ENCODE peak calls at places on chromosomes 7 and 10, in six cellular contexts. E, W, C, X, Z and F are unnamed samples.

GRCh38 chr10:70626056-70626455 is 23.5 kb upstream of the PRF1 start:
- DNase-seq in X (no peak), C (no peak), Z (no peak), E (no peak), W (no peak), F (no peak)

GRCh38 chr10:119221666-119222065 is 14.3 kb downstream of the GRK5 start:
- DNase-seq in C (no peak), X (no peak), E (no peak), W (no peak), Z (no peak), F (no peak)

GRCh38 chr10:47413531-47414226 is 29.6 kb upstream of the ZNF488 start:
- DNase-seq in C (no peak), Z (no peak), X (no peak), E (no peak), W (no peak), F (no peak)

GRCh38 chr7:80439894-80440811 is 71.7 kb downstream of the GNAT3 start:
- DNase-seq in W (peak; percentile 84), E (peak; percentile 84), X (no peak), Z (peak; percentile 83), C (peak; percentile 72), F (peak; percentile 7)

GRCh38 chr7:4699897-4700296 is 17.8 kb downstream of the FOXK1 start:
- DNase-seq in C (no peak), Z (no peak), E (no peak), X (no peak), W (no peak), F (no peak)

GRCh38 chr7:44068054-44068453 is 2.7 kb upstream of the PGAM2 start:
- DNase-seq in Z (no peak), E (peak; percentile 36), C (no peak), W (no peak), X (no peak), F (no peak)

GRCh38 chr10:4686644-4686996 is 139.4 kb upstream of the AKR1E2 start:
- DNase-seq in C (peak; percentile 86), E (peak; percentile 53), X (no peak), W (peak; percentile 65), Z (peak; percentile 68), F (no peak)

GRCh38 chr7:37973915-37974314 is 53.5 kb downstream of the EPDR1 start:
- DNase-seq in C (no peak), X (no peak), Z (no peak), W (no peak), E (no peak), F (no peak)

GRCh38 chr7:66804001-66804400 is 63.5 kb downstream of the RABGEF1 start:
- DNase-seq in C (peak; percentile 17), Z (peak; percentile 11), X (no peak), W (no peak), E (no peak), F (no peak)

GRCh38 chr10:48945441-48946143 is 6.0 kb upstream of the LRRC18 start:
- DNase-seq in W (no peak), X (no peak), C (no peak), E (no peak), Z (no peak), F (no peak)

GRCh38 chr10:91709394-91709798 is 76.5 kb upstream of the PPP1R3C start:
- DNase-seq in Z (peak; percentile 41), X (no peak), C (peak; percentile 60), W (no peak), E (peak; percentile 77), F (no peak)

GRCh38 chr7:126791306-126791705 is 461.4 kb downstream of the GRM8 start:
- DNase-seq in Z (peak; percentile 12), C (peak; percentile 20), E (no peak), X (no peak), W (no peak), F (peak; percentile 56)

GRCh38 chr7:95205821-95206220 is 118.5 kb downstream of the PON1 start:
- DNase-seq in Z (peak; percentile 80), W (peak; percentile 75), X (no peak), E (peak; percentile 71), C (peak; percentile 77), F (no peak)

GRCh38 chr7:101865031-101865824 is 47.8 kb downstream of the CUX1 start:
- DNase-seq in W (no peak), E (no peak), X (no peak), C (peak; percentile 68), Z (no peak), F (no peak)

GRCh38 chr10:22017283-22018020 is 13.9 kb upstream of the DNAJC1 start:
- DNase-seq in E (no peak), X (no peak), W (no peak), C (peak; percentile 29), Z (peak; percentile 29), F (no peak)

GRCh38 chr7:128104109-128104742 is 73.0 kb upstream of the LRRC4 start:
- DNase-seq in X (peak; percentile 25), C (peak; percentile 36), W (peak; percentile 21), E (peak; percentile 48), Z (peak; percentile 30), F (no peak)

GRCh38 chr7:6576024-6576866 is 1.0 kb upstream of the ZDHHC4 start:
- DNase-seq in Z (no peak), E (no peak), W (no peak), C (no peak), X (no peak), F (no peak)
- H3K4me3 ChIP-seq in Z (peak overlapping the region; percentile 67), E (peak overlapping the region; percentile 76), W (peak overlapping the region; percentile 75), C (no peak overlapping the region), X (peak overlapping the region; percentile 78), F (peak overlapping the region; percentile 86)

DNA sequence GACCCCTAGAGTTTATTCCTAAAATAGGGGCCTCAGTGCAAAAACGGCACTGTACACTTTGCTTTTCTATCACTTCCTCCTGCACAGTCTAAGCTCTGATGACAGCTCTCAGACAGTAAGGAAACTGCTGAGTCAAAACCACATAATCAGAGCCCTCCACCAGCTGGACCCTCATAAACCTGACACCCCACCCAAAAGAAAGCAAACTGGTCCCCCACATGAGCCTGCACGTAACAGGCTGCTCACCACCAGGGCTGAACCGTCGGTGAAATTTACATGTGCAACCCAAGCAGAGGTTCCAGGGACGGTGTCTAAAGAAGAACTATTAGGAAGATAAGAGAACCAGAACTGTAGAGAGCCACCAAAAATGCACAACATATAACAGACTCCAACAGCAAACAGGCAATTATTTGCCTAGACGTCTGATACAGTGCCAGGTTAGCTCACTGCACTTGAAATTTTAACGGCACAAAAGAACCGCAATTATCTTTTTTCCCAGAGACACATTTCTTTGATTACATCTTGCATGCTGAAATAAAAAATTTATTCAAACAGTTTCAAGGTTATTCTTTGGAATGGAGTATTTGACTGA is 19.6 kb downstream of the SGMS1 start:
- DNase-seq in X (no peak), Z (peak; percentile 78), W (no peak), E (peak; percentile 34), C (no peak), F (no peak)
- H3K4me3 ChIP-seq in X (peak overlapping the region; percentile 11), Z (peak overlapping the region; percentile 46), W (no peak overlapping the region), E (no peak overlapping the region), C (no peak overlapping the region), F (peak overlapping the region; percentile 3)

DNA sequence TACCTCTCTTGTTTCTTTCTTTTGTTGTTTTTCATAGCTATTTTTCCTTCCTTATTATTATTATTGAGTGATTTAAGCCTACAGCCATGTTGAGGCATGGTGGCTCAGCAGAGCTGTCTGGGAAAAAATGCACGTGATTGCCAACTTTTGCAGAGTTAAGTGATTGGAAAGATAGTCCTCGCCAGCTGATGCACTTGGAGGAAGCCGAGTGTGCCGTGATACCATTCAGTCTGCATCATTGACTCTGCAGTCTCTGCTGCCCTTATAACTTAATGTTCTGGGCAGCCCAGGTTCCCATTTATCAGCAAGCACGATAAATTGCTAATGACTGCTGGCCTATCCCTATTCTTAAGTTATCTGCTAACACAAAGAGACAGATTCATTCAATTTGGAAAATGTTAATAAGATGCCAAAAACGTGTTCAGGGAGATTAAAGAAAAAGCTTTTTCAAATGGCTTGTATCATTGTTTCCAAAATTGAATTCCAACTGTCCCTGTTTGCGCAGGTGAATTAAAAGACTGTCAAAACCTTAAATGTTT is 232.9 kb upstream of the NPY start:
- DNase-seq in W (no peak), E (no peak), X (no peak), C (no peak), Z (no peak), F (no peak)
- H3K4me3 ChIP-seq in W (no peak overlapping the region), E (no peak overlapping the region), X (no peak overlapping the region), C (no peak overlapping the region), Z (no peak overlapping the region), F (no peak overlapping the region)

DNA sequence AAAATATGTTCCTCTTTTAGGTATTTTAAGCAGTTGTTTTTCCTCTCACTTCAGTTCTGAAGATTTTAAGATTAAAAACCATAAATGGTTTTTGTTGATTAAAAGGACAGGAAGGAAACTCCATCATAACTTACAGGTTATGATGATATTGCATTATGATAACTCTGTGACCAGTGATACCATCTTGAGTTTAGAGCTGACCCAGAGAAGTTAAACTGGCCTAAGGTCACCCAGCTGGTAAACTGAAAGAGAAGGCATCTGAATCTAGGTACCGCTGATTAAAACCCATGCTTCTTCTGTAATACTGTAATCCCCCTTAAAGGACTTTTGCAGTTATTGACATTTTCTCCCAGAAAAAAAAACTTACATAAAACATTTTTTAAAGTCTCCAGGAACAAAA is 29.6 kb downstream of the LOXL4 start:
- DNase-seq in W (no peak), E (no peak), X (no peak), Z (no peak), C (no peak), F (no peak)
- H3K4me3 ChIP-seq in W (no peak overlapping the region), E (no peak overlapping the region), X (no peak overlapping the region), Z (no peak overlapping the region), C (no peak overlapping the region), F (no peak overlapping the region)

DNA sequence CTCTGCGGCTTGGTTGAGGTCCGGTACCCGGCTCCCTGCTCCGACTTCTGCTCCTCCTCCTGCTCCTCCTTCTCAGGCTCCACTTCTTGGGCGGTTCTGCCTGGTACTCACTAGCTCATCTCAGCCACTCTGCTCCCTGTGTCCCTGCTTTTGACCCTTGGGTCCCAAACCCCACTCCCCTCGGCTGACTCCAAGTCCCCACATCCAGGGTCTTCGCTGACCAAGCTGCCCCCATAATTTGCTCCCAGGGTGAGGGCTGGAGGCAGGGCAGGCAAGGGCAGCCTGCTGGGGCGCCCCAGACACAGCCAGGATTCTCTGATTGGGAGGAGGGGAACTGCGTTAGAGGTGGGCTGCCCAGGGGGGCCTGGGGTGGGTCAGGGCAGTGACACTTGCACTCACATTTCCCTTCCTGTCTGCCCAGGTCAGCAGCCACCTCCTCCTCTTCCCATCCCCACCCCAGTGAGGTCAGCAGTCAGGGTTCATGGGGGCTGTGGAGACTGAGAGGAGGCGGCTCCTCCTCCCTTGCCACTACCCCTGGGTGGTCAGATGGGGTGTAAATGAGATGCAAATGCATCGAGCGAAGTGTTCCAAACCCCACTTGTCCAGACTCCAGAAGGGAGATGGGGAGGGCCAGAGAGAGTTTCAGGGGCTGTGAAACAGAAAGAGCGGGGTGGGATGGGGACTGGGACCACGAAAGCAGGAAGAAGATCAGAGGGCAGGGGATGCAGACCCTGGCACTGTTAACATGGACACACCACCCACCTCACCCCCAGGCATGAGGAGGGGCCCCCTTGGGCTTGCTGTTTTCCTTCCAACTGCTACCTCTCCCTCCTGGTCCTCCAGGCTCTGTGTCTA is 2.1 kb downstream of the SMARCD3 start:
- DNase-seq in Z (no peak), X (no peak), C (peak; percentile 39), W (no peak), E (peak; percentile 60), F (no peak)
- H3K4me3 ChIP-seq in Z (peak overlapping the region; percentile 79), X (peak overlapping the region; percentile 75), C (peak overlapping the region; percentile 76), W (peak overlapping the region; percentile 80), E (peak overlapping the region; percentile 75), F (no peak overlapping the region)

GRCh38 chr10:133335238-133336122 is 1.2 kb downstream of the CALY start:
- DNase-seq in Z (peak; percentile 60), E (peak; percentile 85), X (no peak), W (peak; percentile 13), C (peak; percentile 73), F (peak; percentile 44)
- H3K4me3 ChIP-seq in Z (peak overlapping the region; percentile 46), E (peak overlapping the region; percentile 44), X (peak overlapping the region; percentile 36), W (peak overlapping the region; percentile 45), C (peak overlapping the region; percentile 46), F (peak overlapping the region; percentile 14)